ENCODE peak calls at places on chromosomes 12 and 14, in seven cellular contexts. B is pancreas, K is A549, L is mucosa of descending colon, Q is small intestine, E is SK-N-SH, Z is uterus. N is an unnamed sample.

GRCh38 chr12:12398026-12398859 is 41.4 kb downstream of the BORCS5 start:
- DNase-seq in K (peak; percentile 97), L (no peak), Z (peak; percentile 97), B (peak; percentile 68), Q (no peak), E (no peak), N (no peak)

GRCh38 chr14:77862154-77862783 is 62.4 kb downstream of the ADCK1 start:
- DNase-seq in Q (peak; percentile 41), E (peak; percentile 84), K (peak; percentile 66), L (peak; percentile 81), B (peak; percentile 43), Z (peak; percentile 46), N (peak; percentile 97)

GRCh38 chr12:75571204-75571603 is 59.8 kb upstream of the KRR1 start:
- DNase-seq in K (no peak), Z (no peak), E (no peak), B (no peak), L (no peak), Q (no peak), N (no peak)

GRCh38 chr14:100124551-100125088 is 34.8 kb downstream of the DEGS2 start:
- DNase-seq in E (no peak), B (no peak), L (peak; percentile 53), K (no peak), Q (peak; percentile 40), Z (no peak), N (no peak)

GRCh38 chr14:100586520-100587247 is 533 bp downstream of the BEGAIN start:
- DNase-seq in B (no peak), Q (peak; percentile 28), L (peak; percentile 75), K (peak; percentile 61), Z (peak; percentile 4), E (peak; percentile 91), N (peak; percentile 67)

GRCh38 chr12:51911307-51911706 is 4.0 kb downstream of the ACVRL1 start:
- DNase-seq in E (no peak), Q (no peak), B (no peak), K (no peak), Z (no peak), L (no peak), N (no peak)

GRCh38 chr12:9331218-9331626 is 123.0 kb upstream of the PZP start:
- DNase-seq in B (peak; percentile 57), K (peak; percentile 49), E (peak; percentile 72), L (peak; percentile 82), Q (peak; percentile 69), Z (no peak), N (peak; percentile 96)

GRCh38 chr14:100030441-100031153 is 34.6 kb upstream of the EVL start:
- DNase-seq in E (no peak), L (no peak), B (no peak), K (peak; percentile 37), Q (peak; percentile 32), Z (peak; percentile 25), N (no peak)

DNA sequence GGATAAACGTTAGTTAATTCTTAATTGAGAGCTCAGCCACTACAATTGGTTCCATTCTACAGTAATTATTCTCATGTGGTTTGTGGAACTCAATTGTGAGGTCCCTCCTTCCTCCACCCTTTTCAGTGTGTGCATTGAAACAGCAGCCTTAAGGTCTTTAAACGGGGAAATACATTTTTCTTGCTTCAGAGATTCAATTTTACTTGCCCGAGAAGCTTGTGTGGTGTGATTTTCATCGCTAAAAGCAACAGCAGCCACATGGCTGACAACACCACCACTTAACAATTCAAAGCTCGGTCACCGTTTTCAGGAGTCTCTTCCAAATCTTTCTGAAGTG is 733 bp upstream of the PPFIBP1 start:
- DNase-seq in Q (no peak), Z (no peak), L (no peak), B (no peak), K (no peak), E (peak; percentile 21), N (no peak)
- H3K4me1 ChIP-seq in Q (no peaks in the 10 kb centered on the region), Z (no peaks in the 10 kb centered on the region), L (peaks cover 5% of the 10 kb centered on the region), B (peaks cover 8% of the 10 kb centered on the region), K (peaks cover 21% of the 10 kb centered on the region), E (peaks cover 17% of the 10 kb centered on the region), N (peaks cover 15% of the 10 kb centered on the region)

DNA sequence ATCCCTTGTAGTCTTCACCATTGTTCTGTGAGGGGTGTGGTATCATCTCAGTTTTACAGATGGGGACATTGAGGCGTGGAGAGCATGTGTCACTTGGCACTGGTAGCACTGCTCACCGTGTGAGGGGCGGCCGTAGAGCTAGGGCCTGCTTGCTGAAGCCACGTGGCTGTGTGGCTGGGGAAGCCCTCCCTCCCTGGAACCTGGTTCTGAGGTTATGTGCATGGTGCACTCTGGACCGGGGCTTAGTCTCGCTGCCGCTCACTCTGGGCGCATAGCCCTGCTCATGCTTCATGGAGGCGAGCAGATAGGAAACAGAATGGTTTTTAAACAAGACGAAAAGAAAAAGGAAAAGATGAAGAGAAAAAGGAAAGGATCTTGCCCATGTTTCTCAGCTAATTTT is 46.1 kb downstream of the CACNA1C start:
- DNase-seq in B (no peak), E (no peak), Z (no peak), K (no peak), L (no peak), Q (no peak), N (peak; percentile 35)
- H3K4me3 ChIP-seq in B (no peak overlapping the region), E (no peak overlapping the region), Z (no peak overlapping the region), K (no peak overlapping the region), L (no peak overlapping the region), Q (no peak overlapping the region), N (no peak overlapping the region)

GRCh38 chr12:120259418-120260202 is 5.9 kb downstream of the PXN start:
- DNase-seq in L (no peak), Z (no peak), B (no peak), E (no peak), Q (no peak), K (no peak), N (peak; percentile 47)
- H3K4me1 ChIP-seq in L (peaks cover 32% of the 10 kb centered on the region), Z (peaks cover 24% of the 10 kb centered on the region), B (peaks cover 23% of the 10 kb centered on the region), E (peaks cover 55% of the 10 kb centered on the region), Q (peaks cover 5% of the 10 kb centered on the region), K (peaks cover 76% of the 10 kb centered on the region), N (peaks cover 21% of the 10 kb centered on the region)

DNA sequence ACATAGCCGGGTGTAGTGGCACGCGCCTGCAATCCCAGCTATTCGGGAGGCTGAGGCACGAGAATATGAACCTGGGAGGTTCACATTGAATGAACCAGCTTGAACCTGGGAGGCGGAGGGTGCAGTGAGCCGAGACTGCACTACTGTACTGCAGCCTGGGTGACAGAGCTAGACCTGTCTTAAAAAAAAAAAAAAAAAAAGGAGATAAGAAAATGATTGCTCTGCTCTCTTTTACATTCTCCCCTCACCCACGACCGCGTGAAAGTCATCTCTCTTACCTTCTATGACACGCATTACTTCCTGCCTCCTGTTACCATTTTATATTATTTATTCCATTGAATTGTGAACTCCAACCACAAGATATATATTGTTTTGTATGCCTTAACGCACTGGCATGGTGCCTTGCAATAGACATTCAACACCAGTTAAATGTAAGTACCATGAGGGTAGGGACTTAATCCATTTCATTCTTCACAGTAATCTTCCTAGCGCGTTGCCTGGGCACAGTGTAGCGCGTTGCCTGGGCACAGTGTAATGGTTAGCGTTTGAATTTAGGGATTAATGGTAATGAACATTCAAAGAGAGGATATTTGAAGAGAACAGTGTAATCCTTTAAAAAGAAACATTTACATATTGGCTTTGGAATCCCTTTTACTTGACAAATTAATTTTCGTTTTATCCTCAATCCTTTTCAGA is 2.7 kb downstream of the RAP1B start:
- DNase-seq in L (no peak), B (no peak), K (no peak), Q (peak; percentile 18), E (no peak), Z (no peak), N (no peak)
- H3K4me3 ChIP-seq in L (no peak overlapping the region), B (peak overlapping the region; percentile 75), K (peak overlapping the region; percentile 93), Q (peak overlapping the region; percentile 100), E (no peak overlapping the region), Z (peak overlapping the region; percentile 77), N (peak overlapping the region; percentile 93)

GRCh38 chr12:66062280-66062605 is 68.3 kb downstream of the LLPH start:
- DNase-seq in Q (no peak), E (no peak), L (no peak), B (no peak), K (no peak), Z (no peak), N (no peak)
- H3K4me1 ChIP-seq in Q (no peaks in the 10 kb centered on the region), E (peaks cover 33% of the 10 kb centered on the region), L (no peaks in the 10 kb centered on the region), B (no peaks in the 10 kb centered on the region), K (no peaks in the 10 kb centered on the region), Z (no peaks in the 10 kb centered on the region), N (peaks cover 26% of the 10 kb centered on the region)

N was measured in endodermal cell.